ENCODE peak calls at places on chromosome 12, in five cellular contexts. One of them, this sample, is unnamed.

GRCh38 chr12:42705863-42706262 is 116.3 kb upstream of the PRICKLE1 start:
- DNase-seq in K562: no peak
- DNase-seq in ovary: peak
- DNase-seq in transverse colon: peak
- DNase-seq in H1: no peak
- DNase-seq in this sample: peak

GRCh38 chr12:102120886-102121285 is 903 bp downstream of the PARPBP start:
- DNase-seq in K562: peak
- DNase-seq in ovary: no peak
- DNase-seq in transverse colon: no peak
- DNase-seq in H1: no peak
- DNase-seq in this sample: no peak

GRCh38 chr12:97921957-97922722 is 459.5 kb downstream of the RMST start:
- DNase-seq in K562: no peak
- DNase-seq in ovary: no peak
- DNase-seq in transverse colon: no peak
- DNase-seq in H1: no peak
- DNase-seq in this sample: no peak

GRCh38 chr12:42372154-42372791 is 46.3 kb downstream of the PPHLN1 start:
- DNase-seq in K562: peak
- DNase-seq in ovary: no peak
- DNase-seq in transverse colon: no peak
- DNase-seq in H1: no peak
- DNase-seq in this sample: no peak

GRCh38 chr12:91387461-91388134 is 205.0 kb upstream of the DCN start:
- DNase-seq in K562: no peak
- DNase-seq in ovary: no peak
- DNase-seq in transverse colon: no peak
- DNase-seq in H1: no peak
- DNase-seq in this sample: no peak

GRCh38 chr12:19402743-19403400 is 36.4 kb upstream of the AEBP2 start:
- DNase-seq in K562: no peak
- DNase-seq in ovary: no peak
- DNase-seq in transverse colon: no peak
- DNase-seq in H1: no peak
- DNase-seq in this sample: no peak

GRCh38 chr12:57461326-57461903 is 1.8 kb downstream of the GLI1 start:
- DNase-seq in K562: peak
- DNase-seq in ovary: peak
- DNase-seq in transverse colon: peak
- DNase-seq in H1: no peak
- DNase-seq in this sample: peak

GRCh38 chr12:115223322-115223721 is 539.3 kb upstream of the TBX3 start:
- DNase-seq in K562: no peak
- DNase-seq in ovary: no peak
- DNase-seq in transverse colon: no peak
- DNase-seq in H1: no peak
- DNase-seq in this sample: no peak

GRCh38 chr12:106345739-106346138 is 11.8 kb upstream of the POLR3B start:
- DNase-seq in K562: no peak
- DNase-seq in ovary: no peak
- DNase-seq in transverse colon: no peak
- DNase-seq in H1: no peak
- DNase-seq in this sample: no peak

GRCh38 chr12:47236109-47236714 is 156.5 kb upstream of the AMIGO2 start:
- DNase-seq in K562: no peak
- DNase-seq in ovary: no peak
- DNase-seq in transverse colon: no peak
- DNase-seq in H1: no peak
- DNase-seq in this sample: no peak

GRCh38 chr12:92649511-92650227 is 53.1 kb upstream of the PLEKHG7 start:
- DNase-seq in K562: peak
- DNase-seq in ovary: peak
- DNase-seq in transverse colon: peak
- DNase-seq in H1: peak
- DNase-seq in this sample: peak

GRCh38 chr12:63206908-63207307 is 55.9 kb upstream of the AVPR1A start:
- DNase-seq in K562: no peak
- DNase-seq in ovary: no peak
- DNase-seq in transverse colon: no peak
- DNase-seq in H1: no peak
- DNase-seq in this sample: no peak

GRCh38 chr12:66062280-66062605 is 68.3 kb downstream of the LLPH start:
- DNase-seq in K562: no peak
- DNase-seq in ovary: no peak
- DNase-seq in transverse colon: no peak
- DNase-seq in H1: no peak
- DNase-seq in this sample: no peak

GRCh38 chr12:66060361-66060907 is 70.1 kb downstream of the LLPH start:
- DNase-seq in K562: no peak
- DNase-seq in ovary: no peak
- DNase-seq in transverse colon: no peak
- DNase-seq in H1: no peak
- DNase-seq in this sample: no peak

GRCh38 chr12:66059670-66060069 is 70.9 kb downstream of the LLPH start:
- DNase-seq in K562: no peak
- DNase-seq in ovary: no peak
- DNase-seq in transverse colon: no peak
- DNase-seq in H1: no peak
- DNase-seq in this sample: no peak

GRCh38 chr12:66061076-66061475 is 69.5 kb downstream of the LLPH start:
- DNase-seq in K562: no peak
- DNase-seq in ovary: no peak
- DNase-seq in transverse colon: no peak
- DNase-seq in H1: no peak
- DNase-seq in this sample: no peak

DNA sequence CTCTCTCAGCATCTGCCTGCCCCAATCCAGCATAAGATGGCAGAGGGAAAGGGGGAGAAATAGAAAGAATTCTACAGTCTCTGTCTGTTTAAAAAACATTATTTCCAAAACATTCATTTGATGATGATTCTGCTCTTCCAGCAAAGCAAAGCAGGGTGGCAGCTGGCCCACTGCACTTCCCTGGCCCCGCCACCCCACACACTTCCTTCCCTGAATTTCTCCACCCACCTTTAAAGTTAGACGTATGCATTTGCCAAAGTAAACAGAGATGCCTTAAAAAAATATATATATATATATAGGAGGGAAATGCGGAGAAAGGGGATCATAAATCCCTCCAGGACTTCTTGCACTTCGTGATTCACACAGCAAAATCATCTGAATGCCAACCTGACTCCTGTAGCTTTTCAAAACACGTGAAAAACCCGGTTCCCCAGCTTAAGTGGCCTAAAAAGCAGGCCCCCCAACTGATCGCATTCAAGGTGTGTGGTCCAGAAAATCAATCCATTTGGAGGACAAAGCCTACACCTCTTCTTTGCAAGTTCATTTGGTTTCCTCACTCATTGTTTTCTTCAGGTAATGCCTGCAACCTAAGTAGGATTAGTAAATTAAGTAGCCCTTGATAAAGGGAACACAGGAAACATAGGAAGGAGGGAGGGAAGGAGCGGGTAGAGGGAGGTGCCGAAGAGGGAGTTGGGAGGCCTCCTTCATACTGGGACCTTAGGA is 68.8 kb downstream of the LLPH start:
- DNase-seq in K562: no peak
- DNase-seq in ovary: no peak
- DNase-seq in transverse colon: no peak
- DNase-seq in H1: peak
- DNase-seq in this sample: no peak
- TF ChIP-seq POLR2A in K562: no peak
- TF ChIP-seq POLR2A in ovary: no peak
- TF ChIP-seq POLR2A in transverse colon: no peak
- TF ChIP-seq POLR2A in H1: no peak
- TF ChIP-seq POLR2A in this sample: no peak

GRCh38 chr12:94080684-94081009 is 67.7 kb upstream of the PLXNC1 start:
- DNase-seq in K562: no peak
- DNase-seq in ovary: no peak
- DNase-seq in transverse colon: no peak
- DNase-seq in H1: no peak
- DNase-seq in this sample: no peak
- TF ChIP-seq EP300 in K562: no peak
- TF ChIP-seq EP300 in ovary: no peak
- TF ChIP-seq EP300 in transverse colon: no peak
- TF ChIP-seq EP300 in H1: no peak
- TF ChIP-seq EP300 in this sample: no peak

GRCh38 chr12:29380536-29381523 is at the start of gene ERGIC2:
- DNase-seq in K562: peak
- DNase-seq in ovary: peak
- DNase-seq in transverse colon: peak
- DNase-seq in H1: peak
- DNase-seq in this sample: peak
- TF ChIP-seq POLR2A in K562: peak
- TF ChIP-seq POLR2A in ovary: peak
- TF ChIP-seq POLR2A in transverse colon: peak
- TF ChIP-seq POLR2A in H1: peak
- TF ChIP-seq POLR2A in this sample: no peak

GRCh38 chr12:122528992-122529391 is 1.9 kb downstream of the KNTC1 start:
- DNase-seq in K562: no peak
- DNase-seq in ovary: no peak
- DNase-seq in transverse colon: no peak
- DNase-seq in H1: no peak
- DNase-seq in this sample: no peak

GRCh38 chr12:122523846-122524718 is 2.7 kb downstream of the RSRC2 start:
- DNase-seq in K562: no peak
- DNase-seq in ovary: no peak
- DNase-seq in transverse colon: no peak
- DNase-seq in H1: no peak
- DNase-seq in this sample: no peak

GRCh38 chr12:122528582-122528981 is 1.5 kb downstream of the KNTC1 start:
- DNase-seq in K562: no peak
- DNase-seq in ovary: no peak
- DNase-seq in transverse colon: no peak
- DNase-seq in H1: no peak
- DNase-seq in this sample: no peak

GRCh38 chr12:122527478-122527944 is 462 bp downstream of the KNTC1 start:
- DNase-seq in K562: peak
- DNase-seq in ovary: no peak
- DNase-seq in transverse colon: peak
- DNase-seq in H1: no peak
- DNase-seq in this sample: no peak

GRCh38 chr12:122526683-122527477 is at the start of the genes KNTC1 and RSRC2:
- DNase-seq in K562: peak
- DNase-seq in ovary: peak
- DNase-seq in transverse colon: peak
- DNase-seq in H1: peak
- DNase-seq in this sample: peak
- TF ChIP-seq EP300 in K562: peak
- TF ChIP-seq EP300 in ovary: no peak
- TF ChIP-seq EP300 in transverse colon: no peak
- TF ChIP-seq EP300 in H1: no peak
- TF ChIP-seq EP300 in this sample: peak

DNA sequence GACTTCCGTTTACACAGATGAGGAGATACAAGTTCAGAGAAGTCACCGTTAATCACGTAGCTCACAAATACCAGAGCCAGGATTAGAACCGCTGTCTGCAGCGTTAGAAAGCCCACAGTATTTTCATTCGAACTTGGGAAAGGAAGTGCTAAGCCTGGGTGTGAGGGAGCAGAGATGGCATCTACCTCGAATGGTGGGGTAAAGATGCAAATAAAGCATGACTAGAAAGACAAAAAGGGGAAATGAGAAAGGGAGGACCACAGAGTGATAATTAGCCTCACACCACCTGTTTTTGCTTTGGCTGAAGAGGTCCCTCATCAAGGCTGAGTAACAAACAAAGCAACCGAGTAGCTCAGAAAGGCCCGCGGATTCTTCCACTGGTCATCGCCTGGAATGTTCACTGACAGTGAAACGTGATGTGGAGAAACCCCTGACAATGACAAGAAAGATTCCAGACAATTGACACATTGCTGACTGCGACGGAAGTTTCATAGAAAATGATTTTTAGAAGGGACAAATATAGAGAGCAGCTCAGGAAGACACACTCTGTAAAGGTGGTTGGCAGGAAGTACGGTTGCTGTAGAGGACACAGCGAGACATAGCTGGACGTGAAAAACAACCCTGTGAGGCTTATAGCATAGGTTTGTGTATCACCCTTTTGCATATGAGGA is 31.5 kb upstream of the BHLHE41 start:
- DNase-seq in K562: no peak
- DNase-seq in ovary: no peak
- DNase-seq in transverse colon: peak
- DNase-seq in H1: no peak
- DNase-seq in this sample: no peak
- TF ChIP-seq POLR2A in K562: no peak
- TF ChIP-seq POLR2A in ovary: no peak
- TF ChIP-seq POLR2A in transverse colon: no peak
- TF ChIP-seq POLR2A in H1: no peak
- TF ChIP-seq POLR2A in this sample: no peak

GRCh38 chr12:94228488-94228907 is 80.1 kb downstream of the PLXNC1 start:
- DNase-seq in K562: no peak
- DNase-seq in ovary: no peak
- DNase-seq in transverse colon: no peak
- DNase-seq in H1: no peak
- DNase-seq in this sample: no peak

GRCh38 chr12:94229902-94230301 is 81.5 kb downstream of the PLXNC1 start:
- DNase-seq in K562: no peak
- DNase-seq in ovary: no peak
- DNase-seq in transverse colon: no peak
- DNase-seq in H1: no peak
- DNase-seq in this sample: no peak

GRCh38 chr12:94225506-94225905 is 77.1 kb downstream of the PLXNC1 start:
- DNase-seq in K562: no peak
- DNase-seq in ovary: no peak
- DNase-seq in transverse colon: no peak
- DNase-seq in H1: no peak
- DNase-seq in this sample: no peak

GRCh38 chr12:94225924-94226630 is 77.7 kb downstream of the PLXNC1 start:
- DNase-seq in K562: no peak
- DNase-seq in ovary: no peak
- DNase-seq in transverse colon: no peak
- DNase-seq in H1: peak
- DNase-seq in this sample: no peak

GRCh38 chr12:94227066-94227465 is 78.7 kb downstream of the PLXNC1 start:
- DNase-seq in K562: no peak
- DNase-seq in ovary: no peak
- DNase-seq in transverse colon: no peak
- DNase-seq in H1: no peak
- DNase-seq in this sample: no peak
- TF ChIP-seq EP300 in K562: no peak
- TF ChIP-seq EP300 in ovary: no peak
- TF ChIP-seq EP300 in transverse colon: no peak
- TF ChIP-seq EP300 in H1: no peak
- TF ChIP-seq EP300 in this sample: no peak